ENCODE peak calls at places on chromosomes 11 and 22, in six cellular contexts. E is ELR; H is AG09319; V is stimulated activated effector memory CD8-positive, alpha-beta T cell treated with anti-CD3 and anti-CD28 coated beads, Interleukin-12 subunit alpha, Interleukin-12 subunit beta, amount 100 ng/mL, for 72 hours; T is ACHN; A is kidney epithelial cell. C is an unnamed sample.
A peak's percentile ranks its signal among the peaks of the same experiment; 100 is the strongest.

GRCh38 chr22:27483095-27483798 is 318.3 kb downstream of the MN1 start:
- DNase-seq in E (peak; percentile 37), H (no peak), V (no peak), T (no peak), A (no peak), C (no peak)

GRCh38 chr11:30387891-30388861 is 65.3 kb downstream of the ARL14EP start:
- DNase-seq in E (no peak), H (no peak), V (no peak), T (no peak), A (no peak), C (no peak)

GRCh38 chr22:37880668-37881440 is 25.2 kb upstream of the MICALL1 start:
- DNase-seq in E (peak; percentile 73), H (no peak), V (no peak), T (no peak), A (no peak), C (no peak)

GRCh38 chr11:3177931-3178330 is 12.8 kb upstream of the OSBPL5 start:
- DNase-seq in E (peak; percentile 38), H (no peak), V (no peak), T (no peak), A (no peak), C (no peak)

GRCh38 chr22:49774499-49775151 is 53.0 kb downstream of the BRD1 start:
- DNase-seq in E (no peak), H (no peak), V (no peak), T (no peak), A (no peak), C (no peak)

GRCh38 chr11:3840289-3840869 is 380 bp downstream of the RHOG start:
- DNase-seq in E (no peak), H (no peak), V (no peak), T (no peak), A (no peak), C (no peak)

GRCh38 chr11:108616549-108616948 is 23.0 kb upstream of the EXPH5 start:
- DNase-seq in E (peak; percentile 98), H (no peak), V (no peak), T (peak; percentile 85), A (peak; percentile 99), C (peak; percentile 56)

GRCh38 chr11:12044799-12045198 is 36.4 kb upstream of the DKK3 start:
- DNase-seq in E (no peak), H (no peak), V (no peak), T (no peak), A (no peak), C (no peak)

C was measured in AG09309.